ENCODE peak calls at places on chromosomes 13 and 19, in four cellular contexts. One of them, this sample, is unnamed.

GRCh38 chr19:16382775-16383543 is 58.3 kb downstream of the KLF2 start:
- DNase-seq in stimulated activated CD8-positive, alpha-beta memory T cell treated with anti-CD3 and anti-CD28 coated beads, Interleukin-15, amount 100 ng/mL, for 4 hours: no peak
- DNase-seq in thyroid gland: no peak
- DNase-seq in central memory CD8-positive, alpha-beta T cell: peak
- DNase-seq in this sample: peak

GRCh38 chr13:72508392-72508791 is 219.0 kb downstream of the MZT1 start:
- DNase-seq in stimulated activated CD8-positive, alpha-beta memory T cell treated with anti-CD3 and anti-CD28 coated beads, Interleukin-15, amount 100 ng/mL, for 4 hours: no peak
- DNase-seq in thyroid gland: no peak
- DNase-seq in central memory CD8-positive, alpha-beta T cell: no peak
- DNase-seq in this sample: no peak

GRCh38 chr13:95552208-95552538 is 347 bp upstream of the CLDN10 start:
- DNase-seq in stimulated activated CD8-positive, alpha-beta memory T cell treated with anti-CD3 and anti-CD28 coated beads, Interleukin-15, amount 100 ng/mL, for 4 hours: no peak
- DNase-seq in thyroid gland: no peak
- DNase-seq in central memory CD8-positive, alpha-beta T cell: no peak
- DNase-seq in this sample: no peak

GRCh38 chr19:383922-384800 is 24.8 kb downstream of the C2CD4C start:
- DNase-seq in stimulated activated CD8-positive, alpha-beta memory T cell treated with anti-CD3 and anti-CD28 coated beads, Interleukin-15, amount 100 ng/mL, for 4 hours: no peak
- DNase-seq in thyroid gland: peak
- DNase-seq in central memory CD8-positive, alpha-beta T cell: no peak
- DNase-seq in this sample: no peak

GRCh38 chr13:25088562-25089221 is 7.2 kb upstream of the PABPC3 start:
- DNase-seq in stimulated activated CD8-positive, alpha-beta memory T cell treated with anti-CD3 and anti-CD28 coated beads, Interleukin-15, amount 100 ng/mL, for 4 hours: no peak
- DNase-seq in thyroid gland: no peak
- DNase-seq in central memory CD8-positive, alpha-beta T cell: no peak
- DNase-seq in this sample: no peak

GRCh38 chr19:42269518-42270345 is 680 bp downstream of the CIC start:
- DNase-seq in stimulated activated CD8-positive, alpha-beta memory T cell treated with anti-CD3 and anti-CD28 coated beads, Interleukin-15, amount 100 ng/mL, for 4 hours: no peak
- DNase-seq in thyroid gland: no peak
- DNase-seq in central memory CD8-positive, alpha-beta T cell: no peak
- DNase-seq in this sample: no peak

GRCh38 chr19:51181913-51182419 is 39.9 kb downstream of the SIGLEC7 start:
- DNase-seq in stimulated activated CD8-positive, alpha-beta memory T cell treated with anti-CD3 and anti-CD28 coated beads, Interleukin-15, amount 100 ng/mL, for 4 hours: no peak
- DNase-seq in thyroid gland: peak
- DNase-seq in central memory CD8-positive, alpha-beta T cell: no peak
- DNase-seq in this sample: no peak

GRCh38 chr13:50998326-50998725 is 88.7 kb downstream of the RNASEH2B start:
- DNase-seq in stimulated activated CD8-positive, alpha-beta memory T cell treated with anti-CD3 and anti-CD28 coated beads, Interleukin-15, amount 100 ng/mL, for 4 hours: no peak
- DNase-seq in thyroid gland: no peak
- DNase-seq in central memory CD8-positive, alpha-beta T cell: no peak
- DNase-seq in this sample: no peak

GRCh38 chr13:49292742-49293498 is 45.2 kb downstream of the CDADC1 start:
- DNase-seq in stimulated activated CD8-positive, alpha-beta memory T cell treated with anti-CD3 and anti-CD28 coated beads, Interleukin-15, amount 100 ng/mL, for 4 hours: no peak
- DNase-seq in thyroid gland: peak
- DNase-seq in central memory CD8-positive, alpha-beta T cell: no peak
- DNase-seq in this sample: no peak

GRCh38 chr13:43414111-43414510 is 372.7 kb downstream of the ENOX1 start:
- DNase-seq in stimulated activated CD8-positive, alpha-beta memory T cell treated with anti-CD3 and anti-CD28 coated beads, Interleukin-15, amount 100 ng/mL, for 4 hours: no peak
- DNase-seq in thyroid gland: no peak
- DNase-seq in central memory CD8-positive, alpha-beta T cell: no peak
- DNase-seq in this sample: no peak

GRCh38 chr19:53908106-53908932 is 759 bp upstream of the CACNG7 start:
- DNase-seq in stimulated activated CD8-positive, alpha-beta memory T cell treated with anti-CD3 and anti-CD28 coated beads, Interleukin-15, amount 100 ng/mL, for 4 hours: peak
- DNase-seq in thyroid gland: no peak
- DNase-seq in central memory CD8-positive, alpha-beta T cell: no peak
- DNase-seq in this sample: no peak

GRCh38 chr19:55702131-55702627 is 27.2 kb downstream of the EPN1 start:
- DNase-seq in stimulated activated CD8-positive, alpha-beta memory T cell treated with anti-CD3 and anti-CD28 coated beads, Interleukin-15, amount 100 ng/mL, for 4 hours: no peak
- DNase-seq in thyroid gland: no peak
- DNase-seq in central memory CD8-positive, alpha-beta T cell: no peak
- DNase-seq in this sample: no peak

GRCh38 chr19:35209646-35210045 is 18.9 kb downstream of the FAM187B start:
- DNase-seq in stimulated activated CD8-positive, alpha-beta memory T cell treated with anti-CD3 and anti-CD28 coated beads, Interleukin-15, amount 100 ng/mL, for 4 hours: no peak
- DNase-seq in thyroid gland: no peak
- DNase-seq in central memory CD8-positive, alpha-beta T cell: no peak
- DNase-seq in this sample: no peak

GRCh38 chr13:39559838-39560237 is 43.2 kb downstream of the LHFPL6 start:
- DNase-seq in stimulated activated CD8-positive, alpha-beta memory T cell treated with anti-CD3 and anti-CD28 coated beads, Interleukin-15, amount 100 ng/mL, for 4 hours: no peak
- DNase-seq in thyroid gland: no peak
- DNase-seq in central memory CD8-positive, alpha-beta T cell: no peak
- DNase-seq in this sample: no peak

GRCh38 chr13:112255550-112256120 is 120.5 kb upstream of the SPACA7 start:
- DNase-seq in stimulated activated CD8-positive, alpha-beta memory T cell treated with anti-CD3 and anti-CD28 coated beads, Interleukin-15, amount 100 ng/mL, for 4 hours: no peak
- DNase-seq in thyroid gland: no peak
- DNase-seq in central memory CD8-positive, alpha-beta T cell: no peak
- DNase-seq in this sample: no peak

GRCh38 chr13:50678464-50679162 is 164.9 kb downstream of the DLEU7 start:
- DNase-seq in stimulated activated CD8-positive, alpha-beta memory T cell treated with anti-CD3 and anti-CD28 coated beads, Interleukin-15, amount 100 ng/mL, for 4 hours: no peak
- DNase-seq in thyroid gland: no peak
- DNase-seq in central memory CD8-positive, alpha-beta T cell: no peak
- DNase-seq in this sample: no peak

GRCh38 chr19:15421726-15422260 is 3.0 kb upstream of the AKAP8L start:
- DNase-seq in stimulated activated CD8-positive, alpha-beta memory T cell treated with anti-CD3 and anti-CD28 coated beads, Interleukin-15, amount 100 ng/mL, for 4 hours: no peak
- DNase-seq in thyroid gland: no peak
- DNase-seq in central memory CD8-positive, alpha-beta T cell: no peak
- DNase-seq in this sample: peak

GRCh38 chr19:50496189-50497029 is 14.6 kb downstream of the JOSD2 start:
- DNase-seq in stimulated activated CD8-positive, alpha-beta memory T cell treated with anti-CD3 and anti-CD28 coated beads, Interleukin-15, amount 100 ng/mL, for 4 hours: no peak
- DNase-seq in thyroid gland: peak
- DNase-seq in central memory CD8-positive, alpha-beta T cell: no peak
- DNase-seq in this sample: no peak

GRCh38 chr13:49441846-49442245 is 2.0 kb downstream of the CAB39L start:
- DNase-seq in stimulated activated CD8-positive, alpha-beta memory T cell treated with anti-CD3 and anti-CD28 coated beads, Interleukin-15, amount 100 ng/mL, for 4 hours: no peak
- DNase-seq in thyroid gland: no peak
- DNase-seq in central memory CD8-positive, alpha-beta T cell: no peak
- DNase-seq in this sample: no peak

GRCh38 chr13:75549262-75550158 is at the start of gene UCHL3:
- DNase-seq in stimulated activated CD8-positive, alpha-beta memory T cell treated with anti-CD3 and anti-CD28 coated beads, Interleukin-15, amount 100 ng/mL, for 4 hours: peak
- DNase-seq in thyroid gland: peak
- DNase-seq in central memory CD8-positive, alpha-beta T cell: peak
- DNase-seq in this sample: peak

GRCh38 chr19:13794388-13794751 is 873 bp upstream of the ZSWIM4 start:
- DNase-seq in stimulated activated CD8-positive, alpha-beta memory T cell treated with anti-CD3 and anti-CD28 coated beads, Interleukin-15, amount 100 ng/mL, for 4 hours: no peak
- DNase-seq in thyroid gland: peak
- DNase-seq in central memory CD8-positive, alpha-beta T cell: no peak
- DNase-seq in this sample: peak

GRCh38 chr19:53989600-53990533 is 1.6 kb upstream of the CACNG6 start:
- DNase-seq in stimulated activated CD8-positive, alpha-beta memory T cell treated with anti-CD3 and anti-CD28 coated beads, Interleukin-15, amount 100 ng/mL, for 4 hours: no peak
- DNase-seq in thyroid gland: no peak
- DNase-seq in central memory CD8-positive, alpha-beta T cell: no peak
- DNase-seq in this sample: no peak

GRCh38 chr19:51644636-51645271 is 1.9 kb downstream of the SIGLEC14 start:
- DNase-seq in stimulated activated CD8-positive, alpha-beta memory T cell treated with anti-CD3 and anti-CD28 coated beads, Interleukin-15, amount 100 ng/mL, for 4 hours: no peak
- DNase-seq in thyroid gland: no peak
- DNase-seq in central memory CD8-positive, alpha-beta T cell: no peak
- DNase-seq in this sample: no peak

GRCh38 chr19:33580645-33581037 is 41.1 kb upstream of the CHST8 start:
- DNase-seq in stimulated activated CD8-positive, alpha-beta memory T cell treated with anti-CD3 and anti-CD28 coated beads, Interleukin-15, amount 100 ng/mL, for 4 hours: no peak
- DNase-seq in thyroid gland: no peak
- DNase-seq in central memory CD8-positive, alpha-beta T cell: no peak
- DNase-seq in this sample: peak

GRCh38 chr19:18436651-18437478 is 1.1 kb downstream of the ISYNA1 start:
- DNase-seq in stimulated activated CD8-positive, alpha-beta memory T cell treated with anti-CD3 and anti-CD28 coated beads, Interleukin-15, amount 100 ng/mL, for 4 hours: peak
- DNase-seq in thyroid gland: peak
- DNase-seq in central memory CD8-positive, alpha-beta T cell: peak
- DNase-seq in this sample: peak

GRCh38 chr19:30076751-30077670 is 135.0 kb downstream of the URI1 start:
- DNase-seq in stimulated activated CD8-positive, alpha-beta memory T cell treated with anti-CD3 and anti-CD28 coated beads, Interleukin-15, amount 100 ng/mL, for 4 hours: no peak
- DNase-seq in thyroid gland: no peak
- DNase-seq in central memory CD8-positive, alpha-beta T cell: no peak
- DNase-seq in this sample: no peak

GRCh38 chr13:74452176-74452575 is 318.0 kb upstream of the KLF12 start:
- DNase-seq in stimulated activated CD8-positive, alpha-beta memory T cell treated with anti-CD3 and anti-CD28 coated beads, Interleukin-15, amount 100 ng/mL, for 4 hours: no peak
- DNase-seq in thyroid gland: no peak
- DNase-seq in central memory CD8-positive, alpha-beta T cell: no peak
- DNase-seq in this sample: no peak

GRCh38 chr13:20411638-20412342 is 113.9 kb downstream of the CRYL1 start:
- DNase-seq in stimulated activated CD8-positive, alpha-beta memory T cell treated with anti-CD3 and anti-CD28 coated beads, Interleukin-15, amount 100 ng/mL, for 4 hours: peak
- DNase-seq in thyroid gland: no peak
- DNase-seq in central memory CD8-positive, alpha-beta T cell: no peak
- DNase-seq in this sample: no peak

GRCh38 chr13:19680751-19681150 is 47.3 kb downstream of the MPHOSPH8 start:
- DNase-seq in stimulated activated CD8-positive, alpha-beta memory T cell treated with anti-CD3 and anti-CD28 coated beads, Interleukin-15, amount 100 ng/mL, for 4 hours: no peak
- DNase-seq in thyroid gland: no peak
- DNase-seq in central memory CD8-positive, alpha-beta T cell: no peak
- DNase-seq in this sample: no peak

GRCh38 chr13:59691501-59692066 is 472.1 kb downstream of the DIAPH3 start:
- DNase-seq in stimulated activated CD8-positive, alpha-beta memory T cell treated with anti-CD3 and anti-CD28 coated beads, Interleukin-15, amount 100 ng/mL, for 4 hours: no peak
- DNase-seq in thyroid gland: no peak
- DNase-seq in central memory CD8-positive, alpha-beta T cell: no peak
- DNase-seq in this sample: no peak

GRCh38 chr13:27806744-27807387 is 14.6 kb downstream of the GSX1 start:
- DNase-seq in stimulated activated CD8-positive, alpha-beta memory T cell treated with anti-CD3 and anti-CD28 coated beads, Interleukin-15, amount 100 ng/mL, for 4 hours: no peak
- DNase-seq in thyroid gland: no peak
- DNase-seq in central memory CD8-positive, alpha-beta T cell: no peak
- DNase-seq in this sample: no peak

GRCh38 chr13:75687145-75687763 is 51.1 kb downstream of the LMO7 start:
- DNase-seq in stimulated activated CD8-positive, alpha-beta memory T cell treated with anti-CD3 and anti-CD28 coated beads, Interleukin-15, amount 100 ng/mL, for 4 hours: no peak
- DNase-seq in thyroid gland: no peak
- DNase-seq in central memory CD8-positive, alpha-beta T cell: no peak
- DNase-seq in this sample: no peak

GRCh38 chr13:67100723-67101122 is 129.4 kb downstream of the PCDH9 start:
- DNase-seq in stimulated activated CD8-positive, alpha-beta memory T cell treated with anti-CD3 and anti-CD28 coated beads, Interleukin-15, amount 100 ng/mL, for 4 hours: no peak
- DNase-seq in thyroid gland: no peak
- DNase-seq in central memory CD8-positive, alpha-beta T cell: no peak
- DNase-seq in this sample: no peak

GRCh38 chr13:77928909-77929308 is 10.3 kb upstream of the EDNRB start:
- DNase-seq in stimulated activated CD8-positive, alpha-beta memory T cell treated with anti-CD3 and anti-CD28 coated beads, Interleukin-15, amount 100 ng/mL, for 4 hours: no peak
- DNase-seq in thyroid gland: no peak
- DNase-seq in central memory CD8-positive, alpha-beta T cell: no peak
- DNase-seq in this sample: no peak

GRCh38 chr13:51742611-51743010 is 61.4 kb downstream of the DHRS12 start:
- DNase-seq in stimulated activated CD8-positive, alpha-beta memory T cell treated with anti-CD3 and anti-CD28 coated beads, Interleukin-15, amount 100 ng/mL, for 4 hours: no peak
- DNase-seq in thyroid gland: no peak
- DNase-seq in central memory CD8-positive, alpha-beta T cell: no peak
- DNase-seq in this sample: no peak

GRCh38 chr13:51734786-51735185 is 69.2 kb downstream of the DHRS12 start:
- DNase-seq in stimulated activated CD8-positive, alpha-beta memory T cell treated with anti-CD3 and anti-CD28 coated beads, Interleukin-15, amount 100 ng/mL, for 4 hours: no peak
- DNase-seq in thyroid gland: no peak
- DNase-seq in central memory CD8-positive, alpha-beta T cell: no peak
- DNase-seq in this sample: no peak

GRCh38 chr19:58374200-58374599 is 6.6 kb downstream of the ZNF837 start:
- DNase-seq in stimulated activated CD8-positive, alpha-beta memory T cell treated with anti-CD3 and anti-CD28 coated beads, Interleukin-15, amount 100 ng/mL, for 4 hours: no peak
- DNase-seq in thyroid gland: no peak
- DNase-seq in central memory CD8-positive, alpha-beta T cell: no peak
- DNase-seq in this sample: no peak

GRCh38 chr19:32373614-32374295 is 28.3 kb downstream of the ZNF507 start:
- DNase-seq in stimulated activated CD8-positive, alpha-beta memory T cell treated with anti-CD3 and anti-CD28 coated beads, Interleukin-15, amount 100 ng/mL, for 4 hours: no peak
- DNase-seq in thyroid gland: peak
- DNase-seq in central memory CD8-positive, alpha-beta T cell: no peak
- DNase-seq in this sample: peak

GRCh38 chr13:73832203-73832602 is 302.0 kb downstream of the KLF12 start:
- DNase-seq in stimulated activated CD8-positive, alpha-beta memory T cell treated with anti-CD3 and anti-CD28 coated beads, Interleukin-15, amount 100 ng/mL, for 4 hours: no peak
- DNase-seq in thyroid gland: no peak
- DNase-seq in central memory CD8-positive, alpha-beta T cell: no peak
- DNase-seq in this sample: no peak

This sample was measured in prostate gland.